ENCODE peak calls at places on chromosomes 16 and 17, in six cellular contexts. One of them, this sample, is unnamed.

GRCh38 chr16:67236551-67237395 is 9.8 kb downstream of the TMEM208 start:
- DNase-seq in A549: peak; percentile 86
- DNase-seq in endothelial cell of umbilical vein: peak; percentile 60
- DNase-seq in ovary: peak; percentile 55
- DNase-seq in sigmoid colon: peak; percentile 68
- DNase-seq in testis: peak; percentile 80
- DNase-seq in this sample: no peak

GRCh38 chr16:84673203-84673535 is 24.9 kb downstream of the KLHL36 start:
- DNase-seq in A549: no peak
- DNase-seq in endothelial cell of umbilical vein: no peak
- DNase-seq in ovary: no peak
- DNase-seq in sigmoid colon: no peak
- DNase-seq in testis: no peak
- DNase-seq in this sample: no peak

GRCh38 chr16:89155184-89155679 is 16.3 kb upstream of the CDH15 start:
- DNase-seq in A549: no peak
- DNase-seq in endothelial cell of umbilical vein: peak; percentile 67
- DNase-seq in ovary: peak; percentile 76
- DNase-seq in sigmoid colon: peak; percentile 91
- DNase-seq in testis: peak; percentile 89
- DNase-seq in this sample: peak; percentile 82

GRCh38 chr16:85366031-85366763 is 246.9 kb upstream of the GSE1 start:
- DNase-seq in A549: no peak
- DNase-seq in endothelial cell of umbilical vein: no peak
- DNase-seq in ovary: no peak
- DNase-seq in sigmoid colon: no peak
- DNase-seq in testis: no peak
- DNase-seq in this sample: no peak

GRCh38 chr16:84851192-84852127 is 31.7 kb downstream of the CRISPLD2 start:
- DNase-seq in A549: peak; percentile 91
- DNase-seq in endothelial cell of umbilical vein: no peak
- DNase-seq in ovary: no peak
- DNase-seq in sigmoid colon: no peak
- DNase-seq in testis: no peak
- DNase-seq in this sample: no peak

GRCh38 chr16:49462356-49462988 is 88.9 kb downstream of the C16orf78 start:
- DNase-seq in A549: no peak
- DNase-seq in endothelial cell of umbilical vein: no peak
- DNase-seq in ovary: no peak
- DNase-seq in sigmoid colon: no peak
- DNase-seq in testis: no peak
- DNase-seq in this sample: no peak

GRCh38 chr16:71537643-71538042 is 11.4 kb downstream of the CHST4 start:
- DNase-seq in A549: peak; percentile 64
- DNase-seq in endothelial cell of umbilical vein: peak; percentile 33
- DNase-seq in ovary: no peak
- DNase-seq in sigmoid colon: no peak
- DNase-seq in testis: peak; percentile 58
- DNase-seq in this sample: no peak

GRCh38 chr17:74712756-74713155 is at the start of gene CD300LF:
- DNase-seq in A549: no peak
- DNase-seq in endothelial cell of umbilical vein: no peak
- DNase-seq in ovary: no peak
- DNase-seq in sigmoid colon: no peak
- DNase-seq in testis: no peak
- DNase-seq in this sample: peak; percentile 52

GRCh38 chr17:7912927-7913524 is 3.1 kb downstream of the RNF227 start:
- DNase-seq in A549: peak; percentile 93
- DNase-seq in endothelial cell of umbilical vein: peak; percentile 70
- DNase-seq in ovary: no peak
- DNase-seq in sigmoid colon: no peak
- DNase-seq in testis: peak; percentile 47
- DNase-seq in this sample: no peak

GRCh38 chr17:75344664-75345063 is 55.4 kb upstream of the SLC25A19 start:
- DNase-seq in A549: no peak
- DNase-seq in endothelial cell of umbilical vein: no peak
- DNase-seq in ovary: no peak
- DNase-seq in sigmoid colon: no peak
- DNase-seq in testis: no peak
- DNase-seq in this sample: no peak

GRCh38 chr16:85825326-85825725 is 25.8 kb downstream of the COX4I1 start:
- DNase-seq in A549: no peak
- DNase-seq in endothelial cell of umbilical vein: no peak
- DNase-seq in ovary: no peak
- DNase-seq in sigmoid colon: no peak
- DNase-seq in testis: no peak
- DNase-seq in this sample: no peak

GRCh38 chr17:4759776-4760236 is 11.9 kb upstream of the TM4SF5 start:
- DNase-seq in A549: no peak
- DNase-seq in endothelial cell of umbilical vein: no peak
- DNase-seq in ovary: no peak
- DNase-seq in sigmoid colon: no peak
- DNase-seq in testis: no peak
- DNase-seq in this sample: no peak

GRCh38 chr16:54286330-54287017 is at the start of gene IRX3:
- DNase-seq in A549: peak; percentile 87
- DNase-seq in endothelial cell of umbilical vein: peak; percentile 22
- DNase-seq in ovary: peak; percentile 75
- DNase-seq in sigmoid colon: no peak
- DNase-seq in testis: peak; percentile 54
- DNase-seq in this sample: peak; percentile 90

DNA sequence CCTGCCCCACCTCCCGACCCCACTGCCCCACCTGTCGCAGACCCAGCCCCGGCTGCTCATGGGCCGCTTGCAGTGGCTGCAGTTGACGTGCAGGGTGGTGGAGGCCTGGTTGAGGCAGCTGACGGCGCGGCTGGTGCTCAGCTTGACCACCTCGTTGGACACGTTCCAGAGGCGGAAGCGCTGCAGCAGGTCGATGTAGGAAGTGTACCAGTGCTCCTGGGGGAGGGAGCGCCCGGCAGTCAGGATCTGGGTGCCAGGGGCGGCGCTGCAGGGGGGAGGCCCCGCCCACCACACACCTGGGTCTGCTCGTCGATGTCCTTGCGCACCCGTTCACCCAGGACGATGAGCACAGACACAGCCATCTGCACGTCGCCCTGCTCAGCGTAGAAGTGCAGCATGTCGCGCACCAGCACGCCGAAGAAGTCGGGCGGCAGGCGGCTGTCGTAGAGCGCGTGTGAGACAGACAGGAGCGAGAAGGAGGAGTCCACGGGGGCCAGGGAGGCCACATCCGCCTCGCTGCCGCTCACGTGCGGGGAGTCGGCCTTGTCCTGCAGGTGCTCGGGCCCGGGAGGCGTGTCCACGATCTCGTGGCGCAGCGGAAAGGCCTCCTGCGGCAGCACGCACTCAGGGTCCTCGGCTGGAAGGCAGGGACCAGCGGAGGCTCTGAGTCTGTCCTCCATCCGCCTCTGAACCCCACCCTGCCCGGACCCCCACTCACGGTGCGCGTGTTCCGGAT is 995 bp upstream of the JMJD8 start:
- DNase-seq in A549: no peak
- DNase-seq in endothelial cell of umbilical vein: no peak
- DNase-seq in ovary: peak; percentile 68
- DNase-seq in sigmoid colon: peak; percentile 77
- DNase-seq in testis: no peak
- DNase-seq in this sample: no peak
- H3K4me3 ChIP-seq in A549: peak overlapping the region; percentile 76
- H3K4me3 ChIP-seq in endothelial cell of umbilical vein: no peak overlapping the region
- H3K4me3 ChIP-seq in ovary: peak overlapping the region; percentile 59
- H3K4me3 ChIP-seq in sigmoid colon: peak overlapping the region; percentile 49
- H3K4me3 ChIP-seq in testis: peak overlapping the region; percentile 51
- H3K4me3 ChIP-seq in this sample: peak overlapping the region; percentile 61

GRCh38 chr17:79836952-79837887 is 2.0 kb downstream of the CBX4 start:
- DNase-seq in A549: peak; percentile 94
- DNase-seq in endothelial cell of umbilical vein: no peak
- DNase-seq in ovary: peak; percentile 56
- DNase-seq in sigmoid colon: peak; percentile 93
- DNase-seq in testis: peak; percentile 60
- DNase-seq in this sample: peak; percentile 75
- TF ChIP-seq POLR2A in A549: no peak
- TF ChIP-seq POLR2A in endothelial cell of umbilical vein: no peak
- TF ChIP-seq POLR2A in ovary: no peak
- TF ChIP-seq POLR2A in sigmoid colon: peak; percentile 26
- TF ChIP-seq POLR2A in testis: no peak
- TF ChIP-seq POLR2A in this sample: peak; percentile 6

GRCh38 chr17:61457226-61457983 is 5.2 kb downstream of the TBX4 start:
- DNase-seq in A549: no peak
- DNase-seq in endothelial cell of umbilical vein: no peak
- DNase-seq in ovary: no peak
- DNase-seq in sigmoid colon: peak; percentile 56
- DNase-seq in testis: no peak
- DNase-seq in this sample: no peak

GRCh38 chr17:61454095-61454931 is 2.1 kb downstream of the TBX4 start:
- DNase-seq in A549: no peak
- DNase-seq in endothelial cell of umbilical vein: no peak
- DNase-seq in ovary: no peak
- DNase-seq in sigmoid colon: peak; percentile 55
- DNase-seq in testis: no peak
- DNase-seq in this sample: peak; percentile 56

GRCh38 chr17:61456688-61457225 is 4.5 kb downstream of the TBX4 start:
- DNase-seq in A549: no peak
- DNase-seq in endothelial cell of umbilical vein: no peak
- DNase-seq in ovary: no peak
- DNase-seq in sigmoid colon: peak; percentile 33
- DNase-seq in testis: no peak
- DNase-seq in this sample: peak; percentile 49

GRCh38 chr17:61454932-61455753 is 2.9 kb downstream of the TBX4 start:
- DNase-seq in A549: no peak
- DNase-seq in endothelial cell of umbilical vein: no peak
- DNase-seq in ovary: no peak
- DNase-seq in sigmoid colon: peak; percentile 54
- DNase-seq in testis: no peak
- DNase-seq in this sample: no peak

DNA sequence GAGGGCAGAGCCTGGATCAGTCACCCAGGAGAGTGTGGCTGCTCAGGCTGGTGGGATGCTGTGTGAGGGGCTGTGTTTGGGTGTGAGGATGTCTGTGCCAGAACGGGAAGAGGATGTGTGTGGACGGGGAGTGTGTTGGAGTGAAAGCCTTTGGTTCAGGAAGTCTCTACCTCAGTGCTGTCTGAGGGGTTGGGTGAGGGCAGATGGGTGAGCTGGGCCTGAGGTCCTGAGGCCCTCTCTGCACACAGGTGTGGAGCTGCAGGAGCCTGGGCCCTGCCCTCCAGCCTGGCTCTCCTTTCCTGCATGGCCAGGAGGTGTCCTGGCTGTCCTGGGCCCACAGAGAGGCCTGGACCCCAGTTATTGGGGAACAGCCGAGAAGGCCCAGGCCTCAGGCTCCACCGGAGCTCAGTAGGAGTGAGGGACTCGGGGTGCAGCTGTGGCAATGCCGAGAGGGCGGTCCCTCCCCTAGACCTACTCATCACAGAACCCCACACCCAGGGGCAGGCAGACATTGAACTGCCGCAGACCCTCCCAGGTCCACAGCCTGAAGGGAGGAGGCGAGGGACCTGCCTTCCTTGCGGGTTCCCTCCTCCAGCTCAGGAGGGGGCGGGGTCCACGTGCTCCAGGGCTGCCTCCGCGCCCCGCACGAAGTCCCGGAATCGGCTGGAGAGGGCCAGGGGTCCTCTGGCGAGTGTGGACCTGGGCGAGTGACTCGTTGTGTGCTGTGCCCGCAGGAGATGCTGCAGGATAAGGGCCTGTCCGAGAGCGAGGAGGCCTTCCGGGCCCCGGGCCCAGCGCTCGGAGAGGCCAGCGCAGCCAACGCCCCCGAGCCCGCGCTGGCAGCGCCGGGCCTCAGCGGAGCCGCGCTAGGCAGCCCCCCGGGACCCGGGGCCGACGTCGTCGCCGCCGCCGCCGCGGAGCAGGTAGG is 3.8 kb downstream of the TBX4 start:
- DNase-seq in A549: no peak
- DNase-seq in endothelial cell of umbilical vein: no peak
- DNase-seq in ovary: no peak
- DNase-seq in sigmoid colon: peak; percentile 52
- DNase-seq in testis: no peak
- DNase-seq in this sample: no peak
- TF ChIP-seq CTCF in A549: no peak
- TF ChIP-seq CTCF in endothelial cell of umbilical vein: no peak
- TF ChIP-seq CTCF in ovary: no peak
- TF ChIP-seq CTCF in sigmoid colon: no peak
- TF ChIP-seq CTCF in testis: no peak
- TF ChIP-seq CTCF in this sample: no peak

GRCh38 chr16:73058221-73058615 is 10.3 kb upstream of the ZFHX3 start:
- DNase-seq in A549: no peak
- DNase-seq in endothelial cell of umbilical vein: peak; percentile 45
- DNase-seq in ovary: peak; percentile 70
- DNase-seq in sigmoid colon: no peak
- DNase-seq in testis: no peak
- DNase-seq in this sample: peak; percentile 76
- H3K4me3 ChIP-seq in A549: peak overlapping the region; percentile 84
- H3K4me3 ChIP-seq in endothelial cell of umbilical vein: peak overlapping the region; percentile 94
- H3K4me3 ChIP-seq in ovary: peak overlapping the region; percentile 77
- H3K4me3 ChIP-seq in sigmoid colon: peak overlapping the region; percentile 78
- H3K4me3 ChIP-seq in testis: peak overlapping the region; percentile 76
- H3K4me3 ChIP-seq in this sample: peak overlapping the region; percentile 78

GRCh38 chr17:34961093-34961911 is at the start of the genes CCT6B and ZNF830:
- DNase-seq in A549: peak; percentile 97
- DNase-seq in endothelial cell of umbilical vein: peak; percentile 96
- DNase-seq in ovary: peak; percentile 92
- DNase-seq in sigmoid colon: peak; percentile 97
- DNase-seq in testis: peak; percentile 97
- DNase-seq in this sample: peak; percentile 95
- TF ChIP-seq POLR2A in A549: peak; percentile 90
- TF ChIP-seq POLR2A in endothelial cell of umbilical vein: peak; percentile 74
- TF ChIP-seq POLR2A in ovary: peak; percentile 80
- TF ChIP-seq POLR2A in sigmoid colon: peak; percentile 62
- TF ChIP-seq POLR2A in testis: no peak
- TF ChIP-seq POLR2A in this sample: no peak

DNA sequence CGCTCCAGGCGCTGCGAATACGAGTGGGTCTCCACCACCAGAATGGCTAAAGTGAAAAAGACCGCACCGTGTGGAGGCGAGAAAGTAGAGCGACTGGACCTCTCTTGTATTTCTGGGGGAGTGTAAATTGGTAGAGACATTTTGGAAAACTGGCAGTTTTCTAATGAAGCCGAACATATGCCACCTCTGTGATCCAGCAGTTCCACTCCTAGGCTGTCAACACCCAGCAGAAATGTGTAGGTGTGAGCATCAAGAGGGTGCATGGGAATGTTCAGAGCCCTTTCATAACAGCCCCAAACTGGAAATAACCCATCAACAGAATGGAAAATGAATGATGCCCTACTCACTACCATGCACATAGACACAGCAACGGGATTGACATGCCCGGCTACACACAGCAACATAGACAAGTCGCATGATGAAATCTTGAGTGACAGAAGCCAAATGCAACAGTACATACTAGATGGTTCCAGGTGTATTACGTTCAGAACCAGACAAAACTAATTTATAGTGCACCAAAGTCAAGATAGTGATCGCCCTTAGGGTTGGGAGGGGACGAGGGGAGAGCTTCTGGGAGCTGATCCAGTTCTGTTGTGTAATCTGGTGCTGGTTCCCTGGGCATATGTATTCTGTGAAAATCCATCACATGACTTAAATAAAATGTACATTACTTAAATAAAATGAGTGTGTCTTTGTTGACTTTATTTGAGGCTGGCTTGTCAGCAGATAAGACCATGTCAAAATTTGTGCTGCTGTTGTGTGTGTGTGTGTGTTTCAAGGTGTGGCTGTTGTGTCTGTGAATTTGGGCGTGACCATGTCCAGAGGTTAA is 877 bp upstream of the BCL7C start:
- DNase-seq in A549: no peak
- DNase-seq in endothelial cell of umbilical vein: no peak
- DNase-seq in ovary: no peak
- DNase-seq in sigmoid colon: no peak
- DNase-seq in testis: no peak
- DNase-seq in this sample: no peak
- TF ChIP-seq CTCF in A549: no peak
- TF ChIP-seq CTCF in endothelial cell of umbilical vein: no peak
- TF ChIP-seq CTCF in ovary: no peak
- TF ChIP-seq CTCF in sigmoid colon: no peak
- TF ChIP-seq CTCF in testis: no peak
- TF ChIP-seq CTCF in this sample: no peak

This sample was measured in heart left ventricle.